ENCODE peak calls at places on chromosomes 4 and X, in six cellular contexts. T is lung microvascular endothelial cell; A is astrocyte of the cerebellum; Y is SHP77; Z is stimulated activated CD4-positive, alpha-beta T cell treated with anti-CD3 and anti-CD28 coated beads, Interleukin-2, amount 100 ng/mL, for 24 hours; S is NCI-H1105. J is an unnamed sample.

GRCh38 chrX:144327515-144327914 is 443.6 kb downstream of the UBE2NL start:
- DNase-seq in A (no peak), T (no peak), Y (no peak), S (no peak), Z (no peak), J (no peak)

GRCh38 chrX:132819885-132820284 is 138.5 kb downstream of the HS6ST2 start:
- DNase-seq in Z (no peak), T (no peak), S (no peak), Y (no peak), A (no peak), J (no peak)

GRCh38 chr4:156578005-156578404 is 393.6 kb downstream of the PDGFC start:
- DNase-seq in S (no peak), Z (no peak), T (peak), A (no peak), Y (no peak), J (no peak)

GRCh38 chrX:54495814-54496516 is at the start of gene FGD1:
- DNase-seq in Z (peak), A (no peak), S (peak), T (peak), Y (peak), J (peak)

GRCh38 chrX:118807151-118808017 is 16.2 kb upstream of the ZCCHC12 start:
- DNase-seq in Z (peak), S (peak), A (peak), Y (peak), T (peak), J (peak)

GRCh38 chr4:13642576-13642975 is 15.1 kb upstream of the BOD1L1 start:
- DNase-seq in A (peak), Y (no peak), T (no peak), Z (no peak), S (no peak), J (no peak)

GRCh38 chr4:7187691-7188090 is 4.6 kb upstream of the SORCS2 start:
- DNase-seq in S (no peak), Y (no peak), T (no peak), A (no peak), Z (no peak), J (no peak)

GRCh38 chrX:22095306-22095705 is 63.2 kb downstream of the PHEX start:
- DNase-seq in T (peak), Y (no peak), A (no peak), S (no peak), Z (no peak), J (no peak)

GRCh38 chr4:142960134-142960533 is 114.0 kb upstream of the INPP4B start:
- DNase-seq in Z (no peak), S (no peak), Y (no peak), A (no peak), T (no peak), J (no peak)

GRCh38 chrX:68978211-68978780 is 149.5 kb downstream of the EFNB1 start:
- DNase-seq in T (no peak), Z (no peak), Y (no peak), S (no peak), A (peak), J (no peak)

GRCh38 chr4:88212253-88212561 is 53.8 kb upstream of the ABCG2 start:
- DNase-seq in T (no peak), A (no peak), Z (no peak), Y (no peak), S (no peak), J (no peak)

GRCh38 chr4:115361781-115362180 is 248.4 kb upstream of the NDST4 start:
- DNase-seq in A (no peak), S (no peak), Y (no peak), T (no peak), Z (no peak), J (no peak)

GRCh38 chrX:134544614-134545255 is 84.8 kb downstream of the HPRT1 start:
- DNase-seq in Y (no peak), T (no peak), Z (no peak), S (no peak), A (no peak), J (no peak)

GRCh38 chr4:90165883-90166282 is 38.7 kb downstream of the CCSER1 start:
- DNase-seq in T (no peak), Y (no peak), S (no peak), Z (no peak), A (no peak), J (no peak)

GRCh38 chr4:63742882-63743281 is 666.4 kb downstream of the TECRL start:
- DNase-seq in S (no peak), Y (no peak), T (no peak), A (no peak), Z (no peak), J (no peak)

GRCh38 chrX:69067841-69068240 is 97.4 kb downstream of the PJA1 start:
- DNase-seq in Z (no peak), S (no peak), Y (no peak), T (no peak), A (no peak), J (no peak)

GRCh38 chrX:147981038-147981752 is at the start of gene FMR1NB:
- DNase-seq in A (no peak), S (no peak), Z (no peak), Y (no peak), T (no peak), J (no peak)

GRCh38 chr4:2427383-2428334 is 8.9 kb downstream of the CFAP99 start:
- DNase-seq in Y (no peak), T (no peak), S (no peak), A (no peak), Z (no peak), J (no peak)

GRCh38 chrX:46979340-46979739 is 67.1 kb downstream of the JADE3 start:
- DNase-seq in S (no peak), Y (no peak), Z (no peak), A (peak), T (peak), J (peak)

GRCh38 chr4:121165206-121165605 is 1.1 kb upstream of the TNIP3 start:
- DNase-seq in Z (no peak), T (no peak), A (no peak), Y (no peak), S (no peak), J (no peak)

GRCh38 chr4:40261246-40262078 is 64.6 kb downstream of the RHOH start:
- DNase-seq in Z (no peak), T (no peak), S (no peak), Y (no peak), A (no peak), J (no peak)

GRCh38 chr4:104263100-104263499 is 231.6 kb downstream of the CXXC4 start:
- DNase-seq in S (no peak), A (no peak), T (no peak), Z (no peak), Y (no peak), J (no peak)

GRCh38 chrX:68183612-68184214 is 249.6 kb downstream of the OPHN1 start:
- DNase-seq in Y (no peak), S (no peak), A (peak), T (peak), Z (no peak), J (peak)

GRCh38 chr4:80336582-80336981 is 1.1 kb downstream of the CFAP299 start:
- DNase-seq in T (peak), Y (peak), Z (no peak), S (peak), A (no peak), J (no peak)

GRCh38 chr4:148998719-148999118 is 556.5 kb upstream of the NR3C2 start:
- DNase-seq in Y (peak), S (no peak), Z (no peak), A (no peak), T (no peak), J (peak)

GRCh38 chr4:155948541-155948940 is 5.1 kb downstream of the CTSO start:
- DNase-seq in Y (no peak), A (peak), S (no peak), Z (no peak), T (no peak), J (no peak)

GRCh38 chr4:35124116-35124515 is 1120.2 kb downstream of the ARAP2 start:
- DNase-seq in Y (no peak), T (no peak), A (peak), S (no peak), Z (no peak), J (no peak)

GRCh38 chrX:101764538-101764937 is 104.9 kb upstream of the ARMCX2 start:
- DNase-seq in Z (no peak), T (no peak), A (no peak), Y (no peak), S (no peak), J (no peak)

GRCh38 chr4:123488916-123489315 is 92.3 kb downstream of the SPRY1 start:
- DNase-seq in A (no peak), S (no peak), Y (no peak), Z (no peak), T (peak), J (peak)

GRCh38 chr4:74536557-74536956 is 91.6 kb downstream of the AREG start:
- DNase-seq in Y (no peak), S (no peak), A (no peak), T (peak), Z (no peak), J (no peak)